ENCODE peak calls at places on chromosomes 16 and 17, in eight cellular contexts. X, A, S, K, U, B, Y and J are unnamed samples.
A peak's percentile ranks its signal among the peaks of the same experiment; 100 is the strongest.

GRCh38 chr16:26129997-26130396 is 438.2 kb downstream of the HS3ST4 start:
- DNase-seq in K (no peak), Y (no peak), U (no peak), S (no peak), X (no peak), A (no peak), B (no peak), J (no peak)

GRCh38 chr16:50509521-50510341 is 38.5 kb upstream of the NKD1 start:
- DNase-seq in U (no peak), S (peak; percentile 41), A (peak; percentile 20), B (peak; percentile 35), K (no peak), X (peak; percentile 47), Y (no peak), J (no peak)

GRCh38 chr17:79438045-79438444 is 172.8 kb downstream of the RBFOX3 start:
- DNase-seq in B (no peak), U (no peak), K (no peak), X (peak; percentile 57), Y (no peak), S (no peak), A (no peak), J (no peak)

GRCh38 chr16:65494080-65494479 is 372.2 kb upstream of the CDH11 start:
- DNase-seq in K (no peak), X (no peak), S (no peak), U (no peak), B (no peak), Y (no peak), A (no peak), J (no peak)

GRCh38 chr16:28204211-28204610 is 7.6 kb downstream of the XPO6 start:
- DNase-seq in K (no peak), B (no peak), X (no peak), U (no peak), A (no peak), Y (no peak), S (no peak), J (no peak)

GRCh38 chr17:32518856-32519768 is 32.3 kb downstream of the CDK5R1 start:
- DNase-seq in K (peak; percentile 18), X (peak; percentile 93), A (peak; percentile 49), B (no peak), Y (peak; percentile 48), U (no peak), S (peak; percentile 76), J (no peak)

GRCh38 chr16:79164378-79164720 is 436.2 kb downstream of the MAF start:
- DNase-seq in B (no peak), Y (no peak), S (no peak), U (no peak), X (no peak), A (no peak), K (no peak), J (no peak)

GRCh38 chr17:53142890-53143289 is 679.8 kb upstream of the KIF2B start:
- DNase-seq in S (no peak), U (no peak), B (no peak), A (no peak), X (no peak), K (no peak), Y (no peak), J (no peak)

GRCh38 chr17:17848311-17848710 is 11.5 kb upstream of the SREBF1 start:
- DNase-seq in S (no peak), U (no peak), A (no peak), Y (no peak), B (no peak), K (no peak), X (no peak), J (no peak)

GRCh38 chr16:30018731-30019158 is 4.3 kb upstream of the C16orf92 start:
- DNase-seq in K (no peak), B (no peak), A (no peak), X (no peak), S (no peak), U (no peak), Y (no peak), J (no peak)

GRCh38 chr17:78383725-78384471 is 5.4 kb downstream of the PGS1 start:
- DNase-seq in X (no peak), U (peak; percentile 83), A (peak; percentile 67), K (peak; percentile 96), B (peak; percentile 26), Y (peak; percentile 88), S (peak; percentile 25), J (peak; percentile 56)

GRCh38 chr17:62778990-62779681 is 29.0 kb downstream of the MARCHF10 start:
- DNase-seq in A (peak; percentile 25), X (peak; percentile 45), U (peak; percentile 52), K (peak; percentile 91), Y (no peak), B (no peak), S (no peak), J (peak; percentile 30)

GRCh38 chr16:84677017-84677803 is 22.6 kb upstream of the USP10 start:
- DNase-seq in U (no peak), A (no peak), S (no peak), Y (no peak), B (no peak), K (no peak), X (no peak), J (no peak)

GRCh38 chr17:35256629-35257028 is 13.8 kb downstream of the SLFN5 start:
- DNase-seq in X (no peak), U (no peak), K (no peak), Y (no peak), B (no peak), A (no peak), S (no peak), J (no peak)

GRCh38 chr17:19343671-19344151 is 18.8 kb downstream of the B9D1 start:
- DNase-seq in S (no peak), Y (no peak), X (no peak), B (no peak), K (no peak), U (no peak), A (no peak), J (no peak)
- TF ChIP-seq CTCF in S (no peak), Y (no peak), X (peak; percentile 8), B (no peak), K (no peak), U (no peak), A (no peak), J (no peak)

DNA sequence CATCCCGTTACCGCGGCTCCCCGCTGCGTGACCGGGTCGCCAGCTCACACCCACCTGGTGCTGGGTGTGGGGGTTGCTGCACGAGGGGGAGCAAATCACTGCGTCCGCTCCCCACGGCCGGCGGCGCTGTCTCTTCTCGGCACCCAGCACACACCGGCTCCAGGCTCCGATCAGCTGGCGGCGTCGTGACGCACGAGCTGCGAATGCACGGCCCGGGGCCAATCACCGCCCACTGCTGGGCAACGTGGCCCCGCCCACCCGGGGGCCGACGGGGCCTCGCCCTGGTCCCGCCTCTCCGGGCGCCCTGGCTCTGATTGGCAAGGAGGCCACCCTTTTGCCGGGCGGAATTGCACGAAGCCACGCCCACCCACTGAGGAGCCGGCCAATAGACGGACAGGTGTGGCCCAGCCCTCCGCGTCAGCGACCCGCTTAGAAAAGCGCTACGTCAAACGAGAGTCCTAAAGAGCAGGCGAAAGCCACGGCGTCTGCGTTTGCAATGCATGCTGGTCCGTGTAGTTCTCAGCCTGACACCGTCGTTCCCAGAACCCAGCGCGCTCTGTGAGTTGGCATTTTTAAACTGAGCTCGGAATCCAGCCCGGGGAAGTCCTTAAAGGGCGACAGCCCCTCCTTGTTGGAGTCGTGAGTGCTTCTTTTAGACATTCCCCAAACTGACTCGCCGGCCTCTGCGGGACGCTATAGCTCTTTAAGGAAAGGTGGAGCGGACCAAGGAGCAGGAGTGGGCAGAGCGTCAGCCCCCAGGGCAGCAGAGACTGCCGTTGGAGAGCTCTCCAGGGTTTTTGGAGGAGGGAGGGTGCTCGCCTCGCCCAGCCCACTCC is 6.1 kb upstream of the TLCD2 start:
- DNase-seq in U (peak; percentile 100), X (peak; percentile 100), B (peak; percentile 100), S (peak; percentile 100), Y (peak; percentile 100), K (peak; percentile 100), A (peak; percentile 100), J (peak; percentile 92)
- TF ChIP-seq CTCF in U (peak; percentile 36), X (peak; percentile 11), B (no peak), S (no peak), Y (no peak), K (peak; percentile 37), A (no peak), J (no peak)

GRCh38 chr16:68434654-68435210 is 13.6 kb downstream of the SMPD3 start:
- DNase-seq in K (no peak), X (no peak), B (no peak), S (no peak), Y (no peak), U (no peak), A (peak; percentile 84), J (no peak)

GRCh38 chr16:68433316-68433715 is 15.0 kb downstream of the SMPD3 start:
- DNase-seq in K (no peak), U (no peak), Y (no peak), A (no peak), B (no peak), S (no peak), X (no peak), J (no peak)

GRCh38 chr16:68432701-68433100 is 15.6 kb downstream of the SMPD3 start:
- DNase-seq in A (no peak), U (no peak), K (no peak), B (no peak), X (no peak), Y (no peak), S (no peak), J (no peak)

GRCh38 chr16:68436581-68436980 is 11.7 kb downstream of the SMPD3 start:
- DNase-seq in K (no peak), B (peak; percentile 28), X (no peak), S (no peak), A (no peak), U (no peak), Y (no peak), J (no peak)
- TF ChIP-seq CTCF in K (peak; percentile 22), B (peak; percentile 76), X (peak; percentile 41), S (no peak), A (peak; percentile 14), U (no peak), Y (no peak), J (no peak)

DNA sequence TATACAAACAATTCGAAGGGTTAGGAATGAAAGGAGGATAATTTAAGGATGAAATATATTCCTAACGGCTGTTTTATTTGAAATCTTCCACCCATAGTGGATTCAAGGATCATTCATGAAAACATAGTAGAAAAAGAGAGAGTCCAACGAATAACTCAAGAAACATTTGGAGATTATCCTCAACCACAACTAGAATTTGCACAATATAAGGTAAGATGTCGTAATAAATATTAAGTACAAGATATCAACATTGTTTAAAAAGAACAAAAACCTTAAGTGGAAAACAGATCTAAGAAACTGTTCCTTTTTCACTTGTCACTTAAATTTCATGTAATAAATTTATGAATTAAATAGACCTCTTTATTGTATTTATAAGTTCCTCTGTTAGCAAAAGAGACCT is 9.2 kb upstream of the ATMIN start:
- DNase-seq in U (no peak), B (no peak), K (no peak), S (no peak), Y (no peak), A (no peak), X (no peak), J (no peak)
- TF ChIP-seq CTCF in U (no peak), B (no peak), K (no peak), S (no peak), Y (no peak), A (no peak), X (no peak), J (no peak)

GRCh38 chr16:71501562-71501961 is 12.4 kb upstream of the ZNF19 start:
- DNase-seq in S (no peak), A (no peak), Y (no peak), X (no peak), K (no peak), B (peak; percentile 13), U (no peak), J (no peak)
- TF ChIP-seq CTCF in S (no peak), A (no peak), Y (no peak), X (no peak), K (no peak), B (peak; percentile 55), U (no peak), J (no peak)